ENCODE peak calls at places on chromosomes 7 and 10, in five cellular contexts. C is hepatocyte, E is ovary, U is RWPE2, B is Panc1. A is an unnamed sample. For H3K4me1, the result is how much of the 10 kb centered on the place peaks cover.

GRCh38 chr7:9600974-9601373 is 1167.6 kb downstream of the NXPH1 start:
- DNase-seq in C (no peak), B (no peak), U (no peak), E (no peak), A (no peak)

GRCh38 chr7:29989257-29989995 is at the start of gene SCRN1:
- DNase-seq in B (no peak), E (peak), U (peak), C (peak), A (peak)

GRCh38 chr7:141128506-141128905 is 54.6 kb downstream of the TMEM178B start:
- DNase-seq in C (no peak), U (no peak), B (no peak), E (no peak), A (no peak)

GRCh38 chr10:130746311-130746710 is 565.2 kb downstream of the TCERG1L start:
- DNase-seq in C (no peak), B (no peak), U (no peak), E (no peak), A (no peak)

GRCh38 chr10:69253171-69253570 is 25.1 kb upstream of the HK1 start:
- DNase-seq in C (no peak), U (no peak), B (no peak), E (no peak), A (no peak)

GRCh38 chr10:932589-932988 is 1.1 kb upstream of the LARP4B start:
- DNase-seq in U (no peak), C (no peak), E (peak), B (no peak), A (no peak)

GRCh38 chr10:98272690-98273453 is 4.9 kb upstream of the LOXL4 start:
- DNase-seq in U (peak), C (no peak), B (no peak), E (no peak), A (no peak)

GRCh38 chr10:22670796-22671195 is 43.6 kb downstream of the PIP4K2A start:
- DNase-seq in U (no peak), B (no peak), C (no peak), E (no peak), A (no peak)

GRCh38 chr7:47046949-47047348 is 535.0 kb downstream of the TNS3 start:
- DNase-seq in B (no peak), U (no peak), C (no peak), E (no peak), A (no peak)

GRCh38 chr10:31274310-31274709 is 44.7 kb upstream of the ZEB1 start:
- DNase-seq in E (no peak), U (no peak), B (no peak), C (no peak), A (no peak)

GRCh38 chr7:90274161-90274560 is 29.2 kb downstream of the CFAP69 start:
- DNase-seq in B (no peak), C (no peak), U (no peak), E (no peak), A (no peak)

GRCh38 chr7:125555921-125556320 is 626.3 kb upstream of the POT1 start:
- DNase-seq in C (no peak), U (no peak), B (no peak), E (no peak), A (no peak)

GRCh38 chr7:1899201-1899600 is 229.1 kb downstream of the ELFN1 start:
- DNase-seq in U (no peak), C (no peak), E (no peak), B (no peak), A (no peak)

GRCh38 chr7:80902035-80902434 is 16.8 kb downstream of the SEMA3C start:
- DNase-seq in E (no peak), C (no peak), B (no peak), U (no peak), A (no peak)

GRCh38 chr7:17560966-17561365 is 262.5 kb downstream of the AHR start:
- DNase-seq in U (no peak), C (no peak), E (no peak), B (no peak), A (no peak)

GRCh38 chr7:167087-167855 is 25.1 kb upstream of the FAM20C start:
- DNase-seq in U (peak), B (no peak), E (no peak), C (no peak), A (no peak)

GRCh38 chr10:120514035-120514620 is 57.1 kb downstream of the PLPP4 start:
- DNase-seq in C (peak), U (no peak), B (no peak), E (no peak), A (no peak)

GRCh38 chr10:1738950-1739349 is 1.6 kb upstream of the ADARB2 start:
- DNase-seq in E (no peak), C (no peak), B (no peak), U (no peak), A (no peak)

GRCh38 chr7:134899729-134900128 is 86.6 kb upstream of the AGBL3 start:
- DNase-seq in B (peak), C (peak), U (no peak), E (no peak), A (no peak)

GRCh38 chr7:36970551-36971514 is 246.5 kb upstream of the AOAH start:
- DNase-seq in B (no peak), U (no peak), C (no peak), E (no peak), A (peak)

GRCh38 chr10:3651969-3652653 is 132.9 kb downstream of the KLF6 start:
- DNase-seq in U (no peak), E (no peak), B (no peak), C (no peak), A (no peak)

GRCh38 chr10:70565556-70566514 is 36.7 kb downstream of the PRF1 start:
- DNase-seq in C (no peak), U (no peak), E (no peak), B (no peak), A (no peak)

GRCh38 chr10:84360634-84361365 is 32.4 kb downstream of the CCSER2 start:
- DNase-seq in E (no peak), B (no peak), C (no peak), U (no peak), A (peak)

GRCh38 chr10:43689618-43689954 is 40.9 kb upstream of the ZNF32 start:
- DNase-seq in C (peak), U (no peak), B (no peak), E (peak), A (peak)

GRCh38 chr7:47423196-47423595 is 158.7 kb downstream of the TNS3 start:
- DNase-seq in U (no peak), C (no peak), B (no peak), E (no peak), A (no peak)

DNA sequence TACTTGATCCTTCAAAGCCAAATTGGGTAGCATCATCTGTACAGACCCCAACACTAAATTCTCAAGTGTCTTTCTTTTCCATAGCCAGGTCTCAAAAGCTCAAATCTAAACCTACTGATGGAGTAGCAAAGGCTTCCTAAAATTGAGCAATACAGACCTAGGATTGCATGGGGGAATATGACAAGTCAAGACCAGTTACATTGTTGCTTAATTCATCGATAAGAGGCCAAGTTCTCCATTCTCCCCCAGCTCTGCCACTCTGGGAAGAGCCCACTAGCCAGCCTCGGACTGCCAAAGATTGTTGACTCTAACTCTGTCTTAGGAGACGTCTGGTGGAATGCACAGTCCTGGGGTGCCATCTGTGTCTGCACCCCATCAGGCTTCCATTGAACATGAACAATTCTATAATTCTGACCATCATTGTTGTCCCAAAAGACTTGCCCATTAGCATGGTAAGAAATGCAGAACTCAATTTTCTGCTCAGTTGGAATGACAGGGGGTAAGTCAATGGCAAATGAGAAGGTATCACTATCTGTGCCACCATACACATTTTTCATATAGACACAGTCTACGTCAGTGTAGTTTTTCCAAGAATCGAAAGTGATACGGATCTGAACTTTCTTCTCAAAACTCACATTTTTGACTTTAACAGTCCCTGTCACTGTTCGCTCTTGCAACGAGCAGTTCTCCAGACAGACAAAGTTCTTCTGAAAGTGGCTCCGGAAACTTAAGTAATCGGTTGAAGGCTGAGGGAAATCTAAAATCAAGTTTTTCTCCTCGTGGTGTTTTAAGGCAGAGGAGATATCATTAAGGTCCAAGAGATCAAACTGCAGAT is 2.9 kb downstream of the PPP1R3C start:
- DNase-seq in U (no peak), B (no peak), E (no peak), C (no peak), A (no peak)
- H3K4me3 ChIP-seq in U (no peak), B (no peak), E (no peak), C (no peak), A (no peak)

GRCh38 chr10:103618575-103619423 is 125.3 kb downstream of the NEURL1 start:
- DNase-seq in U (no peak), E (peak), B (no peak), C (no peak), A (no peak)

GRCh38 chr10:103617362-103618026 is 124.0 kb downstream of the NEURL1 start:
- DNase-seq in E (no peak), U (no peak), B (no peak), C (no peak), A (no peak)

GRCh38 chr10:103616705-103617361 is 123.3 kb downstream of the NEURL1 start:
- DNase-seq in C (peak), B (no peak), U (no peak), E (peak), A (no peak)

GRCh38 chr10:103619424-103620356 is 126.2 kb downstream of the NEURL1 start:
- DNase-seq in U (no peak), E (no peak), C (no peak), B (no peak), A (no peak)

GRCh38 chr10:103618027-103618385 is 124.5 kb downstream of the NEURL1 start:
- DNase-seq in B (no peak), U (no peak), C (no peak), E (no peak), A (no peak)
- H3K4me1 ChIP-seq in B (under half), U (under half), C (under half), E (under half), A (under half)

GRCh38 chr10:116947838-116948529 is 57.0 kb downstream of the SHTN1 start:
- DNase-seq in C (peak), U (no peak), B (peak), E (no peak), A (peak)
- H3K4me3 ChIP-seq in C (no peak), U (no peak), B (peak), E (no peak), A (no peak)

GRCh38 chr10:58818889-58819288 is 306.2 kb downstream of the BICC1 start:
- DNase-seq in E (no peak), C (peak), U (no peak), B (no peak), A (no peak)
- H3K4me1 ChIP-seq in E (under half), C (under half), U (under half), B (under half), A (under half)

GRCh38 chr10:35607475-35608316 is 2.6 kb downstream of the GJD4 start:
- DNase-seq in E (peak), B (no peak), C (no peak), U (no peak), A (no peak)

GRCh38 chr10:35611750-35612149 is 6.6 kb downstream of the GJD4 start:
- DNase-seq in E (no peak), B (no peak), U (no peak), C (no peak), A (no peak)

GRCh38 chr10:35606423-35606822 is 1.3 kb downstream of the GJD4 start:
- DNase-seq in E (no peak), B (no peak), U (no peak), C (no peak), A (no peak)

GRCh38 chr10:35605191-35605590 is at the start of gene GJD4:
- DNase-seq in B (no peak), U (no peak), E (no peak), C (no peak), A (no peak)

DNA sequence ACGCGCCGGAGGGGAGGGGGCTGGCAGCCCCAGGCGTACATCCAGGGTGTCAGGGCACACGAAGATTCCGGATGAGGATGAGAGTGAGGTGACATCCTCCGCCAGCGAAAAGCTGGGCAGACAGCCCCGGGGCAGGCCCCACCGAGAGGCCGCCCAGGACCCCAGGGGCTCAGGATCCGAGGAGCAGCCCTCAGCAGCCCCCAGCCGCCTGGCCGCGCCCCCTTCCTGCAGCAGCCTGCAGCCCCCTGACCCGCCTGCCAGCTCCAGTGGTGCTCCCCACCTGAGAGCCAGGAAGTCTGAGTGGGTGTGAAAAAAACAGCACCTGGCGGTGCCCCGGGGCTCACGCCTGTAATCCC is 3.2 kb downstream of the GJD4 start:
- DNase-seq in E (no peak), U (no peak), C (no peak), B (no peak), A (no peak)
- H3K4me3 ChIP-seq in E (no peak), U (peak), C (no peak), B (peak), A (peak)

GRCh38 chr10:32349199-32349585 is 2.2 kb upstream of the EPC1 start:
- DNase-seq in E (no peak), C (no peak), B (no peak), U (no peak), A (no peak)

GRCh38 chr10:32346551-32347362 is at the start of gene EPC1:
- DNase-seq in B (peak), U (peak), E (peak), C (peak), A (peak)

GRCh38 chr10:32348297-32349198 is 1.6 kb upstream of the EPC1 start:
- DNase-seq in E (no peak), B (no peak), C (no peak), U (no peak), A (no peak)

GRCh38 chr10:32346134-32346550 is 816 bp downstream of the EPC1 start:
- DNase-seq in E (peak), B (peak), C (peak), U (peak), A (peak)

GRCh38 chr10:32347363-32347735 is 391 bp upstream of the EPC1 start:
- DNase-seq in B (no peak), C (no peak), U (no peak), E (no peak), A (no peak)
- H3K4me1 ChIP-seq in B (under half), C (under half), U (under half), E (under half), A (under half)

GRCh38 chr7:13990319-13990983 is 985 bp upstream of the ETV1 start:
- DNase-seq in C (peak), B (peak), E (no peak), U (no peak), A (peak)

GRCh38 chr7:13990984-13991790 is 1.7 kb upstream of the ETV1 start:
- DNase-seq in B (peak), E (peak), C (peak), U (peak), A (peak)

GRCh38 chr7:13988765-13989137 is 715 bp downstream of the ETV1 start:
- DNase-seq in B (no peak), E (no peak), C (peak), U (no peak), A (no peak)

GRCh38 chr7:13989138-13989943 is at the start of gene ETV1:
- DNase-seq in E (peak), C (peak), B (peak), U (peak), A (peak)

DNA sequence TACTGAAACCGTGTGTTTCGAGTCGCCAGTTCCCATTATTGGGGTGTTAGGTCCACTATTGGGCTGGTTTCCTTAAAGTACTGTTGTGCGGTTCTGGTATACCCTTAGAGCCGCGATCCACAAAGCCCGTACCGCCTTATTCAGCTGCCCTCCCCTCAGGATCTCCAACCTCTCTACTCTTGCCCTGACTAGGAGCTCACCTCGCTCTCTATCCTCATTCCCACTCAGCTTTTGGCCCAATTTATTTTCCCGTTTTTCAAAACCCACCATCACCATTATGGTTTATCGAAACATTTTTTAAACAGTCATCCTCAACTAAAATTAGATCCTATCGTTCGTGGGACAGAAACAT is 454 bp upstream of the ETV1 start:
- DNase-seq in C (no peak), E (no peak), B (no peak), U (no peak), A (no peak)
- H3K4me3 ChIP-seq in C (peak), E (peak), B (peak), U (peak), A (peak)

GRCh38 chr10:63261496-63261895 is 128.4 kb downstream of the NRBF2 start:
- DNase-seq in B (no peak), E (no peak), C (no peak), U (no peak), A (no peak)
- H3K4me1 ChIP-seq in B (under half), E (under half), C (under half), U (under half), A (under half)

GRCh38 chr7:111092406-111093160 is 1.7 kb downstream of the LRRN3 start:
- DNase-seq in B (no peak), E (no peak), C (peak), U (no peak), A (peak)
- H3K4me3 ChIP-seq in B (peak), E (no peak), C (peak), U (no peak), A (no peak)

A was measured in small intestine.